ENCODE peak calls at places on chromosome 13, in nine cellular contexts. B is mucosa of descending colon, M is Peyer's patch, P is progenitor cell of endocrine pancreas, Z is lower lobe of right lung, N is upper lobe of left lung, O is left ventricle myocardium inferior, J is psoas muscle, V is esophagus squamous epithelium. U is an unnamed sample.

GRCh38 chr13:99970761-99971575 is 599 bp downstream of the ZIC5 start:
- DNase-seq in N (no peak), J (no peak), Z (no peak), V (no peak), B (no peak), M (no peak), O (no peak), P (no peak), U (no peak)

GRCh38 chr13:64847767-64848166 is 2382.4 kb downstream of the PCDH9 start:
- DNase-seq in N (no peak), V (no peak), J (no peak), M (no peak), B (no peak), O (no peak), P (no peak), Z (no peak), U (no peak)

GRCh38 chr13:31962661-31963345 is 68.8 kb upstream of the FRY start:
- DNase-seq in N (no peak), M (no peak), P (no peak), V (no peak), O (no peak), B (no peak), Z (no peak), J (no peak), U (no peak)

GRCh38 chr13:32426981-32427851 is 714 bp downstream of the N4BP2L1 start:
- DNase-seq in J (peak), O (peak), M (peak), N (peak), Z (peak), P (peak), V (no peak), B (peak), U (peak)

GRCh38 chr13:85286081-85286480 is 513.1 kb downstream of the SLITRK6 start:
- DNase-seq in J (no peak), Z (no peak), V (no peak), B (no peak), P (no peak), N (no peak), O (no peak), M (no peak), U (no peak)

GRCh38 chr13:74103196-74103595 is 31.0 kb downstream of the KLF12 start:
- DNase-seq in Z (no peak), O (no peak), V (no peak), N (no peak), M (no peak), J (no peak), P (no peak), B (no peak), U (no peak)

GRCh38 chr13:77868717-77869116 is 49.9 kb downstream of the EDNRB start:
- DNase-seq in M (no peak), B (no peak), N (no peak), Z (no peak), P (no peak), J (no peak), V (no peak), O (no peak), U (no peak)

GRCh38 chr13:98484289-98485219 is 92.4 kb downstream of the STK24 start:
- DNase-seq in O (peak), Z (peak), N (peak), B (peak), M (peak), V (no peak), P (peak), J (peak), U (no peak)

GRCh38 chr13:45833663-45834062 is 17.9 kb downstream of the SIAH3 start:
- DNase-seq in B (no peak), J (peak), P (no peak), O (peak), M (no peak), N (peak), V (no peak), Z (no peak), U (no peak)

GRCh38 chr13:106865706-106866288 is 297.9 kb upstream of the ARGLU1 start:
- DNase-seq in O (no peak), N (no peak), Z (no peak), J (no peak), B (no peak), V (no peak), P (no peak), M (no peak), U (no peak)

GRCh38 chr13:32491028-32491427 is 47.6 kb downstream of the N4BP2L2 start:
- DNase-seq in O (no peak), J (no peak), P (no peak), Z (no peak), V (no peak), B (no peak), M (no peak), N (no peak), U (no peak)

GRCh38 chr13:94414141-94414540 is 65.3 kb downstream of the DCT start:
- DNase-seq in N (no peak), P (no peak), Z (no peak), J (no peak), B (no peak), M (no peak), V (no peak), O (no peak), U (no peak)

GRCh38 chr13:94419304-94419943 is 60.1 kb downstream of the DCT start:
- DNase-seq in M (no peak), V (no peak), O (no peak), J (no peak), B (no peak), Z (no peak), N (no peak), P (no peak), U (no peak)

GRCh38 chr13:94417294-94417693 is 62.2 kb downstream of the DCT start:
- DNase-seq in J (no peak), V (no peak), N (no peak), Z (no peak), P (no peak), B (no peak), O (no peak), M (no peak), U (no peak)

GRCh38 chr13:94415484-94415883 is 64.0 kb downstream of the DCT start:
- DNase-seq in V (no peak), B (no peak), O (no peak), M (no peak), N (no peak), P (no peak), Z (no peak), J (no peak), U (no peak)

DNA sequence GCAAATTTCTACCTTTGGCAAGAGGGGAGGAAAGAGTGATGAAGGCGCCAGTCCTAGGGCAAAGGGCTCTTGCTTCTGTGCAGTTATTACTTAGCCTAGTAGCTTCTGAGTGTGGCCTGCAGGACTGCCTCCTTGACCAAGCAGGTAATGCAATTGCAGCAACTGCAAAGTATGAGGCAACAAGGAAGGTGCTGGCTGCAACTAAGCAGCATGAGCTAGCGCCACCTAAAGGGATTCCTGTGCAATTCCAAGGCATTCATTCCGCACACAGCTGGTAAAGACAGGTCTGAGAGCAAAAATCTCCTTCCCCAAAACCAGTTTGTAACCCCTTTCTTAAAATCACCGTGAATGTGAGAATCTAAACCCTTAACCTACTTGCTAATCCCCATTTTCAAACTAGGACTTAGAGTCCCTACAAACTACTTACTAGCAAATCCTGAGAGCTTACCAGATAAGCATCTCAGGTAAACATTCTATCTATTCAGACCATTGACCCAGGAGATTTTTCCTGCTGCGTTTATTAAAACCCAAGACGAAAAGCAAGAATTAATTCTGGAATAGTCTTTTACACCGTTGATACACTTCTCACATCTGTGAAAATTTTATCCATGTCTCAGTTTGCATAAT is 62.9 kb downstream of the DCT start:
- DNase-seq in V (no peak), O (no peak), N (peak), J (no peak), B (no peak), Z (no peak), P (peak), M (no peak), U (no peak)
- TF ChIP-seq CTCF in V (no peak), O (peak), N (peak), J (no peak), B (no peak), Z (peak), P (peak), M (peak), U (no peak)

DNA sequence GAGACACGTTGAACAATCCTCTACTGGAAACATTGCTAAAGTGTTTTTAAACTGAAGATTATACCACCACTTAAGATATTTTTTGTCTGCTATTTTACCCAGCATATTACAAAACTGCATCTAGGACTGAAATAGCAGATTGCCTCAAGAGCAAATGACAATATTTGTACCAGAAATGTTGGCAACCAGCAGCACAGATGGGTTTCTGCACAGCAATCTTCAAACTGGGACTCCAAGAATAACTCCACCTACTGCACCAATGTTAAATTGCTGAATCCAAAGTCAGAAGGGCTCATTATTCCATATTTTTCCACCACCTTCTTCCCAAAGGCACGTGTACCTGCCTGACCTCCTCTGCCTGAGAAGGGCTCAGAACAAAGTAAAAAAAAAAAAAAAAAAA is 79.6 kb downstream of the FOXO1 start:
- DNase-seq in N (no peak), P (no peak), J (no peak), M (no peak), B (no peak), O (no peak), Z (no peak), V (no peak), U (no peak)
- TF ChIP-seq CTCF in N (no peak), P (no peak), J (peak), M (no peak), B (no peak), O (peak), Z (no peak), V (no peak), U (no peak)

GRCh38 chr13:48595330-48596127 is 58.2 kb upstream of the CYSLTR2 start:
- DNase-seq in O (peak), N (peak), M (no peak), B (peak), Z (no peak), J (peak), P (peak), V (no peak), U (no peak)
- TF ChIP-seq CTCF in O (peak), N (peak), M (peak), B (peak), Z (peak), J (peak), P (peak), V (peak), U (no peak)

DNA sequence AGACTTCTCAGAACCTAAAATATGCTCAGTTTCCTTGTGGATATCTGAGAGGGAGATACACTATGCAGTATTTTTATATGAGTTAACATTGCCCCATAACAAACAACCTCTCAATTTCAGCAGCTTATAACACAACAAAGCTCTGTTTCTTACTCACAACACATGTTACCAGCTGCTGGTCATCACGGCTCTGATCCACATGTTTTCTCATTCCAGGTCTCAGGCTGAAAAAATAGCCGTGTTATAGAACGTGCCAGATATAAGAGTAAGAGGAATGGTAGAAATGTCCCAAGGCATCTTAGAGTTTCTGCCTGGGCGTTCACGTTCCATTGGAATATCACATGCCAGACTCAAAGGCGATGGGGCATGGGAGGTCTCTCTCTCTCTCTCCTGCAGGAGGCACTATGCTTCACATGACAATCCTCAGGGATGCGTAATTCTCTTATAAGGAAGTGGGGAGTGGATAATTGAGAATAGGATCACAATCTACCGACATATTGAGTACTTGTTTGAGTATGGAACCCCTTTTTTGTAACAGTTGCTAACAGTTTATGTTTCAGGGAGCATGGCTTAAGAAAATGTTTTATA is 246.6 kb downstream of the NHLRC3 start:
- DNase-seq in B (no peak), N (no peak), M (no peak), V (no peak), J (no peak), P (no peak), Z (no peak), O (peak), U (no peak)
- TF ChIP-seq CTCF in B (no peak), N (no peak), M (no peak), V (no peak), J (no peak), P (no peak), Z (no peak), O (peak), U (no peak)

U was measured in activated B cell treated with CpG ODN at 0.5 μM for 24 hours.